ENCODE peak calls at places on chromosome 6, in four cellular contexts. F is testis, M is MM.1S, E is right cardiac atrium. P is an unnamed sample.

GRCh38 chr6:39666706-39667489 is 58.3 kb downstream of the KIF6 start:
- DNase-seq in M (no peak), F (no peak), E (no peak), P (no peak)

GRCh38 chr6:163529605-163530004 is 115.1 kb downstream of the QKI start:
- DNase-seq in M (no peak), E (no peak), F (no peak), P (no peak)

GRCh38 chr6:48765352-48765961 is 654.5 kb upstream of the PTCHD4 start:
- DNase-seq in M (peak), F (peak), E (peak), P (no peak)

GRCh38 chr6:99613398-99613704 is 6.7 kb downstream of the PRDM13 start:
- DNase-seq in E (peak), F (peak), M (peak), P (no peak)

GRCh38 chr6:139925894-139926641 is 551.6 kb upstream of the CITED2 start:
- DNase-seq in F (no peak), E (peak), M (no peak), P (no peak)

GRCh38 chr6:109258129-109258528 is 124.1 kb downstream of the CD164 start:
- DNase-seq in F (no peak), E (no peak), M (no peak), P (no peak)

GRCh38 chr6:107075951-107076381 is 39.3 kb downstream of the BEND3 start:
- DNase-seq in F (no peak), E (no peak), M (no peak), P (no peak)

GRCh38 chr6:163133017-163133416 is 281.5 kb upstream of the QKI start:
- DNase-seq in M (no peak), F (no peak), E (no peak), P (no peak)

GRCh38 chr6:51702851-51703250 is 384.6 kb downstream of the PKHD1 start:
- DNase-seq in M (no peak), F (no peak), E (no peak), P (no peak)

GRCh38 chr6:111301914-111302313 is 181.1 kb downstream of the REV3L start:
- DNase-seq in M (peak), F (no peak), E (no peak), P (no peak)

GRCh38 chr6:85923013-85923430 is 280.3 kb upstream of the SYNCRIP start:
- DNase-seq in M (peak), E (no peak), F (peak), P (no peak)

GRCh38 chr6:2141644-2142290 is 103.6 kb downstream of the GMDS start:
- DNase-seq in E (no peak), F (peak), M (no peak), P (no peak)

GRCh38 chr6:89148016-89148750 is 2.3 kb downstream of the PM20D2 start:
- DNase-seq in F (no peak), E (peak), M (no peak), P (no peak)

GRCh38 chr6:13074746-13075490 is 253.4 kb downstream of the TBC1D7 start:
- DNase-seq in E (no peak), M (no peak), F (no peak), P (no peak)

GRCh38 chr6:18503588-18504231 is 116.6 kb downstream of the RNF144B start:
- DNase-seq in F (peak), E (peak), M (peak), P (peak)
- H3K27ac ChIP-seq in F (no peak), E (peak), M (no peak), P (peak)

DNA sequence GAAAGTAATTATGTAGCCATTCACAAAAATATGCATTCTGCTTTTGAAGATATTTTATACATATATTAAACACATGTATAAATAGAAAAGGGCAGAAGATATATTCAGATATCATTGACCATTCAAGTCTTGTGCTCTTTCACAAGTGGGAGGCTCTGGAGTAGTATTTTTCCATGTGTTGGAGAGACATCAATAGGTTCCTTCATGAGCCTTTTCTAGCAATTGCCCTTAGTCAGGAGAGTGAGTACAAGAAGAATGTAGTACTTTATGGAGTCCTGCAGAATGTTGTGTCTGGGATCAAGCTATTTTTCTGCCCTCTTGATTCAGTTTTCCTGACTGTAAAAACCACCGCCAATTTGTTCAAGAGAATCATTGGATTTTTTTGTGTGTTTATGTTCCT is 117.9 kb downstream of the LRRC1 start:
- DNase-seq in M (no peak), E (no peak), F (no peak), P (no peak)
- H3K27ac ChIP-seq in M (no peak), E (no peak), F (no peak), P (no peak)

DNA sequence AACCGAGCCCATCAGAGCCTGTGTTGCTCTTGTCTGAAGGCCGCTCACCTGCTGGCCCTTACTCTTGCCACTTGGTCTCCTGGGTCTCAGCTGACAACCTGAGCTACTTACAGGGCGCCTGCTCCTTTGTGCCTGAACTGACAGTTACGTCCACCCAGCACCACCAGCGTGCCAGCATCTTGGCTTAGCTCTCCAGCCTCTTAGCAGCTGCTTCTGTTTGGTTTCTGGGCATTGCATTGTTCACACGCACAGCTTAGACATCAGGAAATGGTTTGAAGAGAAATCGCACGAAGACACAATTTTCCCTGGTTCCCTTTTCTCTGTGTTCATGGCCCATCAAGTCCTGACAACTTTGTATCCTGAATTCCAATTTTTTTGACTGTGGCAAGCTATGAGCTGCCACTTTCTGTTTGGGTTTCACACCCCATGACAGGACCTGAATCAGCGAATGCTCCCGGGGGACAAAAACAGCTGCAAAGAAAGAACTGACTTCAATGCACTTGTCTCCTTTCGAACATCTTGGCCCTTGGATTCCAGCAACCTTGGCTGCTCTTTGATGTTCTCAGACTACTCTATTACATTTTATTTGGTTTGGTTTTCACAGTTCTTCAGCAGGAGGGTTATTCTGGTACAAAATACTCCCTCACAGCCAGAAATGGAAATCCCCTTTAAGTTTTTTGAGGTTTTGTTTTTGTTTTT is 45.2 kb upstream of the LY86 start:
- DNase-seq in F (peak), M (peak), E (peak), P (no peak)
- H3K27ac ChIP-seq in F (no peak), M (peak), E (no peak), P (no peak)

GRCh38 chr6:160226118-160226541 is 32.5 kb downstream of the SLC22A2 start:
- DNase-seq in E (no peak), M (no peak), F (no peak), P (no peak)
- H3K27ac ChIP-seq in E (no peak), M (no peak), F (no peak), P (no peak)

P was measured in tibial nerve.